ENCODE peak calls at places on chromosomes 13 and 19, in six cellular contexts. Y is endothelial cell of umbilical vein; Z is naive thymus-derived CD4-positive, alpha-beta T cell; D is mucosa of descending colon; U is transverse colon; J is ascending aorta. C is an unnamed sample. For H3K4me1, the result is how much of the 10 kb centered on the place peaks cover.

GRCh38 chr13:110126391-110126961 is 180.5 kb downstream of the COL4A1 start:
- DNase-seq in Y (peak), Z (no peak), D (no peak), U (no peak), J (no peak), C (peak)

GRCh38 chr13:53301449-53301848 is 272.8 kb downstream of the OLFM4 start:
- DNase-seq in Y (no peak), Z (no peak), D (no peak), U (no peak), J (no peak), C (no peak)

GRCh38 chr13:109642358-109642757 is 144.0 kb downstream of the IRS2 start:
- DNase-seq in Y (no peak), Z (no peak), D (no peak), U (no peak), J (no peak), C (no peak)

GRCh38 chr19:5621311-5621944 is 1.1 kb downstream of the SAFB2 start:
- DNase-seq in Y (peak), Z (no peak), D (no peak), U (peak), J (no peak), C (peak)

GRCh38 chr19:18542936-18543813 is at the start of gene FKBP8:
- DNase-seq in Y (peak), Z (peak), D (peak), U (peak), J (peak), C (peak)

GRCh38 chr19:50365434-50366306 is at the start of gene NAPSA:
- DNase-seq in Y (no peak), Z (no peak), D (no peak), U (no peak), J (no peak), C (no peak)

GRCh38 chr13:113548778-113549621 is 35.6 kb upstream of the TFDP1 start:
- DNase-seq in Y (no peak), Z (no peak), D (no peak), U (peak), J (no peak), C (peak)

GRCh38 chr13:36028359-36028758 is 102.8 kb downstream of the DCLK1 start:
- DNase-seq in Y (no peak), Z (no peak), D (no peak), U (no peak), J (no peak), C (no peak)

GRCh38 chr19:1705367-1705766 is 47.9 kb upstream of the ONECUT3 start:
- DNase-seq in Y (no peak), Z (no peak), D (no peak), U (no peak), J (no peak), C (no peak)

GRCh38 chr13:25232937-25233515 is 54.3 kb downstream of the MTMR6 start:
- DNase-seq in Y (peak), Z (no peak), D (no peak), U (no peak), J (no peak), C (no peak)

GRCh38 chr19:18833849-18834643 is 2.3 kb downstream of the UPF1 start:
- DNase-seq in Y (peak), Z (no peak), D (no peak), U (peak), J (no peak), C (no peak)

GRCh38 chr19:29564574-29565005 is 38.8 kb downstream of the VSTM2B start:
- DNase-seq in Y (no peak), Z (no peak), D (no peak), U (no peak), J (no peak), C (no peak)

GRCh38 chr19:49679832-49680472 is 2.9 kb downstream of the PRMT1 start:
- DNase-seq in Y (no peak), Z (no peak), D (no peak), U (no peak), J (no peak), C (no peak)

GRCh38 chr13:95087746-95088305 is 213.4 kb downstream of the ABCC4 start:
- DNase-seq in Y (peak), Z (no peak), D (no peak), U (no peak), J (no peak), C (no peak)
- H3K4me1 ChIP-seq in Y (under half), Z (under half), D (under half), U (under half), J (under half), C (under half)

GRCh38 chr13:98527526-98527925 is 49.4 kb downstream of the STK24 start:
- DNase-seq in Y (no peak), Z (no peak), D (no peak), U (no peak), J (no peak), C (no peak)
- H3K4me1 ChIP-seq in Y (under half), Z (half or more), D (under half), U (under half), J (under half), C (under half)

GRCh38 chr19:508204-509150 is 1.2 kb downstream of the TPGS1 start:
- DNase-seq in Y (no peak), Z (no peak), D (peak), U (no peak), J (no peak), C (no peak)
- H3K4me1 ChIP-seq in Y (under half), Z (under half), D (under half), U (under half), J (under half), C (under half)

GRCh38 chr13:40970803-40971202 is 48.3 kb downstream of the ELF1 start:
- DNase-seq in Y (no peak), Z (no peak), D (no peak), U (no peak), J (no peak), C (no peak)
- H3K4me1 ChIP-seq in Y (under half), Z (half or more), D (under half), U (half or more), J (half or more), C (under half)

DNA sequence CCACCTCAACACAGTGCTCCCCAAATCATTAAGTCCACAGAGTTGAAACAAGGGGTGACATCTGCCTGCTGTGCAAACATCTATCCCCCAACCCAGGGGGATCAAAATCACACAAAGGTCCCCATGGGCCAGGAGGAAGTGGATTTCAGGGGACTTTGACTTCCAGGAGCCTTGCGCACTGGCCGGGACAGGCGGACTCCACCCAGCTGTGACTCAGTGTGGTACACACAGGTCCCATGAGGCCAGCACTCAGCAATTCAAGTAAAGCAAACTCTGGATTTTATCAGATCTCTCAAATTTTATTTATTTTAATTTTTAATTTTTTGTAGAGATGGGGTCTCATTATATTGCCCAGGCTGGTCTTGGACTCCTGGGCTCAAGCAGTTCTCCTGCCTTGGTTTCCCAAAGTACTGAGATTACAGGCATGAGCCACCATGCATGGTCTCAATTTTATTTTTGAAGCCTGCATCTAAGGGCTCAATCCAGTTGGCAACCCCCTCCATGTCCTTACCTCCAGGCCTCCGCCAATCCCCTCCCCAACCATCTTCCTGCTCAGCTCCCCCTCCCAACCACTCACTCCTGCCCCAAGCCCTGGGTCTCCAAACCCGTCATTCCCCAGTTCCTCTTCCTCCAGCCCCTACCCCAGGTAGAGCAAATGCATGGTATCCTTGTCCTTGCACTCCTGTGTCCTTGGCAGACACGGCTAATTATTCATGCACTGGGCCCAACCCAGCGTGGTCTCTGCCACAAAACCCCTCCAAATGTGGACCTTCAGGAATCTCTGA is 18.2 kb downstream of the ARHGAP33 start:
- DNase-seq in Y (no peak), Z (no peak), D (no peak), U (no peak), J (no peak), C (no peak)
- H3K4me1 ChIP-seq in Y (under half), Z (under half), D (under half), U (under half), J (under half), C (under half)

DNA sequence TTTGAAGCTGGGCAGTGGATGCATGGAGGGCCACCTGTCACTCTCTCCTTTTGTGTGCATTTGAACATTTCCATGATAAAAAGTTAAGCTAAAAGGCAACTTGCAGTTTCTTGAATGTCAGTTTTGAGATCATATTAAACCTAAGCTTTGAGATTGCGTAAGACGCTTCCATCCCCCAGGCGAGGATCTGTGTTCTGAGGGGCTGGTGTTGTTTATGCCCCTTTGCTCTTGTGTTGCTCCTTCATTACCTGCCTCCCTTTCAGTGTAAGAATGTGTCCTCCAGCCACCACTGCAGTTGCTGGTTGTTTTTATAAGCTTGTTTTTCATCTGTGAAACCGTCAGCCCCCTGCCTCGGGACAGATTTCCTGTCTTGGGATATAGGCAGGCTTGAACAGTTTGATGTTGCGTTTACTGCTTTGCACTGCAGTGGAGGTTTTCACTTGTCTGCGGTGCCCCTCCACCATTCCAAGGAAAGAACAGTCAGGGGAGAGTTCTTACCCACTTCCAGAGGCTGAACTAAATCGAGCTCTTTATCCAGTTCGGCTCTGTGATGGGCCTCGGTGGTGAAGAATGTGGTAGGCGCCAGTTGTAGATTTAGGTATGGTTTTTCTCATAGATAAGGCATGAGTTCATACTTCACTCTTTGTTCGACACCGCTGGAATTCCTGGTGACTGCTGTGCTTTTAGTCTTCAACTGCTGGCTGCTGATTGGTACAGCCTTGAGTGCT is 96.8 kb downstream of the ARHGEF7 start:
- DNase-seq in Y (peak), Z (no peak), D (no peak), U (no peak), J (no peak), C (no peak)
- H3K4me1 ChIP-seq in Y (under half), Z (under half), D (under half), U (under half), J (half or more), C (under half)

GRCh38 chr13:41061914-41062837 is 867 bp downstream of the WBP4 start:
- DNase-seq in Y (peak), Z (no peak), D (no peak), U (no peak), J (no peak), C (no peak)

GRCh38 chr13:41061075-41061913 is at the start of gene WBP4:
- DNase-seq in Y (peak), Z (peak), D (peak), U (peak), J (peak), C (peak)

GRCh38 chr13:41059466-41059865 is 1.8 kb upstream of the WBP4 start:
- DNase-seq in Y (peak), Z (no peak), D (no peak), U (no peak), J (no peak), C (no peak)

GRCh38 chr13:41059896-41060722 is 1.2 kb upstream of the WBP4 start:
- DNase-seq in Y (peak), Z (peak), D (peak), U (peak), J (peak), C (peak)

GRCh38 chr13:41060723-41061074 is 610 bp upstream of the WBP4 start:
- DNase-seq in Y (peak), Z (peak), D (peak), U (peak), J (peak), C (peak)
- H3K4me1 ChIP-seq in Y (under half), Z (under half), D (under half), U (half or more), J (under half), C (under half)